ENCODE peak calls at places on chromosome 9, in eight cellular contexts. I is LNCaP clone FGC, B is RWPE1, N is GM13977, F is foreskin fibroblast, U is AG04449, X is GM20000, R is Caco-2. G is an unnamed sample.

GRCh38 chr9:90905079-90905478 is 103.5 kb downstream of the SYK start:
- DNase-seq in F (no peak), U (no peak), I (peak), B (no peak), X (no peak), R (no peak), N (no peak), G (no peak)

GRCh38 chr9:101460965-101461364 is 25.4 kb upstream of the ALDOB start:
- DNase-seq in X (no peak), B (no peak), U (no peak), N (no peak), F (no peak), R (no peak), I (no peak), G (no peak)

GRCh38 chr9:81687521-81688261 is 1.7 kb downstream of the TLE1 start:
- DNase-seq in B (peak), U (no peak), I (no peak), X (peak), N (peak), F (no peak), R (peak), G (no peak)

GRCh38 chr9:75873707-75874106 is 16.8 kb upstream of the PCSK5 start:
- DNase-seq in I (no peak), F (no peak), X (no peak), N (no peak), B (no peak), U (no peak), R (no peak), G (no peak)

GRCh38 chr9:69758001-69758730 is 1.6 kb downstream of the PTAR1 start:
- DNase-seq in F (no peak), B (no peak), N (no peak), R (no peak), U (no peak), X (no peak), I (no peak), G (no peak)

GRCh38 chr9:16119861-16120641 is 567.2 kb downstream of the CCDC171 start:
- DNase-seq in I (no peak), F (no peak), U (peak), R (no peak), X (no peak), B (peak), N (no peak), G (no peak)

GRCh38 chr9:131348631-131349521 is 45.0 kb upstream of the PRRC2B start:
- DNase-seq in U (no peak), I (no peak), N (no peak), R (no peak), F (no peak), X (no peak), B (no peak), G (no peak)

GRCh38 chr9:70438341-70438924 is 24.0 kb upstream of the KLF9 start:
- DNase-seq in U (no peak), R (peak), X (no peak), N (no peak), B (peak), I (no peak), F (peak), G (no peak)

GRCh38 chr9:83154087-83154736 is 91.3 kb upstream of the RASEF start:
- DNase-seq in B (peak), I (no peak), F (peak), N (no peak), U (peak), X (no peak), R (no peak), G (no peak)

GRCh38 chr9:100222674-100223073 is 123.6 kb downstream of the INVS start:
- DNase-seq in F (peak), I (peak), N (no peak), U (no peak), X (no peak), R (peak), B (peak), G (no peak)

GRCh38 chr9:130365323-130365721 is 79.4 kb upstream of the ASS1 start:
- DNase-seq in F (no peak), X (no peak), B (no peak), R (no peak), N (no peak), I (no peak), U (no peak), G (no peak)

GRCh38 chr9:97516111-97516510 is 14.6 kb downstream of the TMOD1 start:
- DNase-seq in B (no peak), F (no peak), U (no peak), R (no peak), I (no peak), X (no peak), N (no peak), G (no peak)

GRCh38 chr9:129340427-129341196 is 162.6 kb upstream of the IER5L start:
- DNase-seq in F (no peak), U (no peak), I (no peak), B (no peak), R (no peak), N (no peak), X (no peak), G (no peak)

GRCh38 chr9:15272377-15272928 is 34.6 kb downstream of the TTC39B start:
- DNase-seq in B (no peak), F (no peak), R (no peak), X (no peak), I (no peak), N (no peak), U (no peak), G (no peak)

GRCh38 chr9:116686693-116687073 is 422 bp upstream of the TRIM32 start:
- DNase-seq in U (no peak), B (no peak), R (peak), I (no peak), F (no peak), X (peak), N (no peak), G (no peak)

GRCh38 chr9:3968891-3969290 is 331.0 kb downstream of the GLIS3 start:
- DNase-seq in R (no peak), I (no peak), X (no peak), B (no peak), N (no peak), F (no peak), U (no peak), G (no peak)

GRCh38 chr9:107283621-107284616 is 840 bp downstream of the RAD23B start:
- DNase-seq in N (peak), I (peak), R (peak), B (peak), U (no peak), F (peak), X (peak), G (peak)

GRCh38 chr9:131776473-131776872 is 36.6 kb upstream of the RAPGEF1 start:
- DNase-seq in X (peak), B (peak), R (peak), F (peak), N (no peak), I (no peak), U (no peak), G (no peak)

GRCh38 chr9:2765250-2765880 is 48.1 kb downstream of the KCNV2 start:
- DNase-seq in F (no peak), R (peak), U (no peak), B (no peak), N (no peak), I (peak), X (no peak), G (no peak)

GRCh38 chr9:2570615-2571479 is 50.7 kb upstream of the VLDLR start:
- DNase-seq in N (no peak), F (peak), I (peak), X (peak), B (no peak), R (no peak), U (no peak), G (no peak)

GRCh38 chr9:114694719-114695269 is 12.8 kb upstream of the TEX48 start:
- DNase-seq in B (no peak), N (peak), F (no peak), U (no peak), I (no peak), R (no peak), X (peak), G (no peak)

GRCh38 chr9:110922145-110922544 is 116.1 kb downstream of the LPAR1 start:
- DNase-seq in X (no peak), F (no peak), N (no peak), R (no peak), I (no peak), U (no peak), B (no peak), G (no peak)

GRCh38 chr9:6413365-6414263 is 615 bp downstream of the UHRF2 start:
- DNase-seq in I (no peak), U (no peak), F (no peak), B (no peak), N (peak), R (peak), X (peak), G (no peak)
- TF ChIP-seq CTCF in I (peak), U (no peak), F (no peak), B (no peak), N (no peak), R (no peak), X (no peak), G (no peak)

GRCh38 chr9:12884736-12885395 is 110.0 kb downstream of the LURAP1L start:
- DNase-seq in X (no peak), U (peak), N (no peak), B (peak), R (peak), F (peak), I (no peak), G (no peak)
- TF ChIP-seq CTCF in X (no peak), U (peak), N (no peak), B (peak), R (peak), F (peak), I (peak), G (peak)

GRCh38 chr9:95572370-95573151 is 55.8 kb upstream of the PTCH1 start:
- DNase-seq in I (no peak), R (no peak), N (no peak), U (peak), X (no peak), B (no peak), F (peak), G (no peak)

GRCh38 chr9:95573463-95573862 is 56.7 kb upstream of the PTCH1 start:
- DNase-seq in R (no peak), B (no peak), N (no peak), I (no peak), F (no peak), U (no peak), X (no peak), G (no peak)

GRCh38 chr9:95574866-95575553 is 58.2 kb upstream of the PTCH1 start:
- DNase-seq in N (no peak), B (no peak), R (no peak), F (no peak), I (no peak), X (no peak), U (no peak), G (no peak)

GRCh38 chr9:95575796-95576195 is 59.0 kb upstream of the PTCH1 start:
- DNase-seq in B (no peak), X (no peak), N (no peak), I (no peak), U (no peak), R (no peak), F (no peak), G (no peak)

DNA sequence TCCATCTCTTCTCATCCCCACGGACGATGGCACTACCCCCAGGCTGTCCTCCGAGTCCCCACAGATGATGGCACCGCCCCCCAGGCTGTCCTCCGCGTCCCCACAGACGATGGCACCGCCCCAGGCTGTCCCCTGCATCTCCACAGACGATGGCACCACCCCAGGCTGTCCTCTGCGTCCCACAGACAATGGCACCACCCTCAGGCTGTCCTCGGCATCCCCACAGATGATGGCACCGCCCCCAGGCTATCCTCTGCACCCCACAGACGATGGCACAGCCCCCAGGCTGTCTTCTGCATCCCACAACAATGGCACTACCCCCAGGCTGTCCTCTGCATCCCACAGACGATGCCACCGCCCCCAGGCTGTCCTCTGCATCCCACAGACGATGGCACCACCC is 57.4 kb upstream of the PTCH1 start:
- DNase-seq in N (no peak), U (no peak), I (no peak), X (no peak), F (no peak), R (no peak), B (no peak), G (no peak)
- TF ChIP-seq CTCF in N (peak), U (no peak), I (peak), X (no peak), F (no peak), R (no peak), B (no peak), G (no peak)

GRCh38 chr9:121269030-121269887 is 1.3 kb downstream of the GSN start:
- DNase-seq in N (no peak), U (no peak), R (peak), I (no peak), B (no peak), F (no peak), X (peak), G (no peak)

GRCh38 chr9:121266906-121267650 is 884 bp upstream of the GSN start:
- DNase-seq in N (no peak), R (no peak), X (no peak), B (no peak), U (no peak), I (no peak), F (no peak), G (no peak)

GRCh38 chr9:121267689-121268597 is at the start of gene GSN:
- DNase-seq in N (peak), B (peak), F (peak), U (no peak), X (peak), R (peak), I (peak), G (no peak)

GRCh38 chr9:121269888-121270254 is 1.9 kb downstream of the GSN start:
- DNase-seq in N (no peak), R (no peak), F (no peak), U (no peak), I (no peak), X (no peak), B (no peak), G (no peak)

GRCh38 chr9:121268598-121269029 is 652 bp downstream of the GSN start:
- DNase-seq in U (no peak), X (no peak), F (no peak), B (no peak), N (peak), R (no peak), I (no peak), G (no peak)
- TF ChIP-seq CTCF in U (no peak), X (no peak), F (no peak), B (no peak), N (no peak), R (no peak), I (no peak), G (no peak)

GRCh38 chr9:108565651-108566378 is 290.0 kb downstream of the ACTL7B start:
- DNase-seq in N (peak), X (peak), U (peak), B (peak), I (peak), F (peak), R (peak), G (no peak)
- TF ChIP-seq CTCF in N (peak), X (peak), U (peak), B (peak), I (peak), F (peak), R (peak), G (peak)

DNA sequence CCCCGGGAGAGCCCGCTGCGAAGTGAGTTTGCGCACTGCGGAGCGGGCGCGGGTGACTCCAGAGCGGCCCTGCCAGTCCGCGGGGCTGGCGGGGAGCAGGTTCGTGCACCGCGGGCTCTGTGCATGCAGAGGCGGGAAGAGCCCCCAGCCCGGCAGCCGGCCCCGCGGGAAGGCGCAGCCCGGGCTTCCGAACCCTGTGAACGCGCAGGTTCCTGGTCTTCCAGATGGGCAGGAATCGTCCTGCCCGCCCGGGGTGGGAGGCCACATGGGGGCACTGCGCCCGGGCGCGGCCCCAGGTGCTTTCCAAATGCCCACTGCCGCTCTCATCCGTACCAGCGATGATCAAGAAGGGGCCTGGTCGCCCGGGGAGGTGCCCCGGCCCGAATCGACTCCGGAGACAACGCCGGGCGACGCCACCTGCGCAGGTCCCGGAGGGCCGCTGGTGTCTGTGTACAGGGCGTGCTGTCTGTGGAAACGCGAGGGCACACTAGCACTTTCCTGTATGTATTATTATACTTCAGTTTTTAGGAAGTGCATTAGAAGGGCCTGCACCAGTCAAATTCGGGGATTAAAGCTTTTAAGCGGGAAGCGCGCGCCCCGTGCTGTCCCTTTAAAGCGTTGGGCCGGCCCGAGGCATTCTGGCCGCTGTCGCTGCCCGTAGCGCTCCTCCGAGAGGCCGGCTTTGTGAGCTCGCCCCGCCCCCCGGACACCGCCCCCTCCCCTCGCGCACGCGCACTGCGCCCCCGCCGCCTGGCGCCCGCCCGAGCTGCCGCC is at the start of gene WDR5:
- DNase-seq in N (peak), X (peak), U (peak), I (peak), B (peak), R (peak), F (peak), G (peak)
- TF ChIP-seq CTCF in N (peak), X (peak), U (peak), I (peak), B (no peak), R (peak), F (no peak), G (peak)

GRCh38 chr9:135973276-135974219 is 12.4 kb upstream of the UBAC1 start:
- DNase-seq in F (no peak), B (no peak), N (no peak), X (no peak), R (no peak), U (no peak), I (no peak), G (no peak)
- TF ChIP-seq CTCF in F (no peak), B (no peak), N (no peak), X (no peak), R (no peak), U (no peak), I (no peak), G (no peak)

G was measured in type B pancreatic cell.